ENCODE peak calls at places on chromosomes 12 and 14, in ten cellular contexts. I is tibial artery, Y is brain microvascular endothelial cell, M is GM23248, E is neural progenitor cell, A is A549, C is pancreas, O is heart left ventricle, G is coronary artery, V is lower lobe of right lung. B is an unnamed sample.

GRCh38 chr14:89507926-89508460 is 91.0 kb upstream of the FOXN3 start:
- DNase-seq in I (no peak), Y (no peak), M (peak; percentile 63), E (no peak), A (no peak), C (no peak), O (no peak), G (no peak), V (no peak), B (no peak)

GRCh38 chr12:113105606-113106271 is 29.8 kb downstream of the RASAL1 start:
- DNase-seq in I (no peak), Y (no peak), M (no peak), E (no peak), A (no peak), C (no peak), O (no peak), G (no peak), V (no peak), B (no peak)

GRCh38 chr12:121005346-121005815 is 10.9 kb downstream of the C12orf43 start:
- DNase-seq in I (no peak), Y (peak; percentile 52), M (peak; percentile 70), E (peak; percentile 77), A (no peak), C (no peak), O (no peak), G (no peak), V (no peak), B (no peak)

GRCh38 chr14:92759300-92759678 is 10.9 kb upstream of the LGMN start:
- DNase-seq in I (no peak), Y (peak; percentile 28), M (peak; percentile 43), E (peak; percentile 26), A (no peak), C (no peak), O (no peak), G (no peak), V (no peak), B (no peak)

GRCh38 chr12:94963649-94964048 is 39.8 kb downstream of the NDUFA12 start:
- DNase-seq in I (no peak), Y (no peak), M (peak; percentile 82), E (no peak), A (no peak), C (no peak), O (no peak), G (no peak), V (no peak), B (no peak)

GRCh38 chr14:64234877-64235651 is 59.1 kb downstream of the ESR2 start:
- DNase-seq in I (no peak), Y (peak; percentile 56), M (no peak), E (no peak), A (no peak), C (no peak), O (no peak), G (no peak), V (no peak), B (no peak)

GRCh38 chr12:120342156-120342555 is 14.6 kb upstream of the PLA2G1B start:
- DNase-seq in I (no peak), Y (no peak), M (no peak), E (no peak), A (no peak), C (no peak), O (no peak), G (no peak), V (no peak), B (no peak)

GRCh38 chr12:64951944-64952343 is 127.5 kb downstream of the TBC1D30 start:
- DNase-seq in I (no peak), Y (no peak), M (no peak), E (no peak), A (no peak), C (no peak), O (no peak), G (no peak), V (no peak), B (no peak)

GRCh38 chr14:36717363-36717762 is 55.7 kb downstream of the PAX9 start:
- DNase-seq in I (no peak), Y (no peak), M (no peak), E (peak; percentile 11), A (no peak), C (no peak), O (no peak), G (no peak), V (no peak), B (no peak)

GRCh38 chr12:86727151-86727550 is 471.0 kb upstream of the MGAT4C start:
- DNase-seq in I (no peak), Y (no peak), M (peak; percentile 34), E (no peak), A (no peak), C (no peak), O (no peak), G (no peak), V (no peak), B (no peak)

GRCh38 chr12:86735072-86735471 is 478.9 kb upstream of the MGAT4C start:
- DNase-seq in I (no peak), Y (no peak), M (no peak), E (no peak), A (no peak), C (no peak), O (no peak), G (no peak), V (no peak), B (no peak)

GRCh38 chr12:86729798-86730197 is 473.6 kb upstream of the MGAT4C start:
- DNase-seq in I (no peak), Y (no peak), M (no peak), E (no peak), A (no peak), C (no peak), O (no peak), G (no peak), V (no peak), B (no peak)

GRCh38 chr12:86724716-86725115 is 468.5 kb upstream of the MGAT4C start:
- DNase-seq in I (no peak), Y (peak; percentile 53), M (peak; percentile 79), E (no peak), A (no peak), C (no peak), O (no peak), G (no peak), V (no peak), B (no peak)

GRCh38 chr12:86730233-86730632 is 474.0 kb upstream of the MGAT4C start:
- DNase-seq in I (no peak), Y (no peak), M (no peak), E (no peak), A (no peak), C (no peak), O (no peak), G (no peak), V (no peak), B (no peak)
- H3K27ac ChIP-seq in I (no peak overlapping the region), Y (no peak overlapping the region), M (no peak overlapping the region), E (no peak overlapping the region), A (no peak overlapping the region), C (no peak overlapping the region), O (no peak overlapping the region), G (no peak overlapping the region), V (no peak overlapping the region), B (no peak overlapping the region)

GRCh38 chr14:39582028-39582654 is 149.9 kb upstream of the FBXO33 start:
- DNase-seq in I (no peak), Y (no peak), M (no peak), E (no peak), A (no peak), C (no peak), O (no peak), G (no peak), V (no peak), B (no peak)
- H3K27ac ChIP-seq in I (no peak overlapping the region), Y (no peak overlapping the region), M (no peak overlapping the region), E (no peak overlapping the region), A (no peak overlapping the region), C (no peak overlapping the region), O (no peak overlapping the region), G (no peak overlapping the region), V (no peak overlapping the region), B (no peak overlapping the region)

GRCh38 chr14:93954900-93955891 is 21.2 kb downstream of the ASB2 start:
- DNase-seq in I (no peak), Y (no peak), M (no peak), E (no peak), A (no peak), C (no peak), O (peak; percentile 62), G (no peak), V (peak; percentile 77), B (no peak)
- H3K27ac ChIP-seq in I (no peak overlapping the region), Y (no peak overlapping the region), M (no peak overlapping the region), E (no peak overlapping the region), A (peak overlapping the region; percentile 12), C (no peak overlapping the region), O (peak overlapping the region; percentile 90), G (peak overlapping the region; percentile 7), V (peak overlapping the region; percentile 75), B (peak overlapping the region; percentile 73)

DNA sequence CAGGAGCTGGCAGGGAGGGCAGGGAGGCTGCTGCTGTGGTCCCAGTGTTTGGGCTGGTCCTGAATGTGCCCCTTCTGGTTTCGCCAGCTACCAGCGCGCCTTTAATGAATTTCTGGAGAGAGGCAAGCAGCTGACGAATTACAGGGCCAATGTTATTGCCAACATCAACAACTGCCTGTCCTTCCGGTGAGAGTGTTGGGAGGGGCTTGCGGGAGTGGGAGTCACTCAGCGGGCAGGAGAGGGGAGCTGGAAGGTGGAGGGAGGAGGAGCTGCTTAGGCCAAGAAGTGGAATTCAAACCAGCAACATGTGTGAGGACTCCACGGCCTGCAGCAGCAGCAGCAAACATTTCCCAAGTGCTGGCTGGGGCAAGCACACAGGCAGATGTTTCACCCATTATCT is 7.7 kb downstream of the TNFAIP2 start:
- DNase-seq in I (peak; percentile 36), Y (peak; percentile 83), M (peak; percentile 29), E (no peak), A (no peak), C (no peak), O (no peak), G (no peak), V (no peak), B (no peak)
- H3K27ac ChIP-seq in I (no peak overlapping the region), Y (no peak overlapping the region), M (no peak overlapping the region), E (no peak overlapping the region), A (peak overlapping the region; percentile 90), C (no peak overlapping the region), O (no peak overlapping the region), G (peak overlapping the region; percentile 19), V (no peak overlapping the region), B (no peak overlapping the region)

GRCh38 chr12:56715798-56716197 is 9.3 kb downstream of the NACA start:
- DNase-seq in I (no peak), Y (no peak), M (no peak), E (no peak), A (no peak), C (peak; percentile 25), O (no peak), G (peak; percentile 52), V (no peak), B (no peak)
- H3K27ac ChIP-seq in I (no peak overlapping the region), Y (no peak overlapping the region), M (no peak overlapping the region), E (peak overlapping the region; percentile 83), A (no peak overlapping the region), C (no peak overlapping the region), O (no peak overlapping the region), G (no peak overlapping the region), V (no peak overlapping the region), B (no peak overlapping the region)

B was measured in right atrium auricular region.